ENCODE peak calls at places on chromosomes 16 and 17, in five cellular contexts. H, R, X, G and A are unnamed samples. For H3K4me1, the result is how much of the 10 kb centered on the place peaks cover.

GRCh38 chr17:3627768-3628167 is 8.3 kb downstream of the SHPK start:
- DNase-seq in H (no peak), R (no peak), X (no peak), G (no peak), A (no peak)

GRCh38 chr17:42754782-42755181 is 6.2 kb upstream of the RAMP2 start:
- DNase-seq in H (no peak), R (peak), X (peak), G (peak), A (peak)

GRCh38 chr16:70512456-70512855 is 10.9 kb downstream of the COG4 start:
- DNase-seq in H (no peak), R (peak), X (no peak), G (peak), A (peak)

GRCh38 chr16:4089251-4089810 is 26.9 kb downstream of the ADCY9 start:
- DNase-seq in H (no peak), R (no peak), X (no peak), G (no peak), A (no peak)

GRCh38 chr17:3647769-3648540 is 11.4 kb downstream of the CTNS start:
- DNase-seq in H (no peak), R (peak), X (no peak), G (peak), A (peak)

GRCh38 chr17:20158580-20158979 is 149.4 kb downstream of the SPECC1 start:
- DNase-seq in H (no peak), R (no peak), X (no peak), G (no peak), A (no peak)

GRCh38 chr17:8124350-8125195 is 667 bp upstream of the HES7 start:
- DNase-seq in H (no peak), R (no peak), X (no peak), G (peak), A (no peak)

GRCh38 chr17:83194761-83195329 is 115.4 kb downstream of the METRNL start:
- DNase-seq in H (no peak), R (no peak), X (peak), G (peak), A (peak)

GRCh38 chr17:4785311-4786110 is 653 bp downstream of the VMO1 start:
- DNase-seq in H (no peak), R (no peak), X (no peak), G (peak), A (no peak)

GRCh38 chr17:40325156-40326013 is 16.4 kb downstream of the RARA start:
- DNase-seq in H (no peak), R (no peak), X (no peak), G (peak), A (peak)

GRCh38 chr16:85991425-85991824 is 92.5 kb downstream of the IRF8 start:
- DNase-seq in H (no peak), R (no peak), X (no peak), G (no peak), A (no peak)
- H3K4me1 ChIP-seq in H (under half), R (under half), X (under half), G (under half), A (under half)

DNA sequence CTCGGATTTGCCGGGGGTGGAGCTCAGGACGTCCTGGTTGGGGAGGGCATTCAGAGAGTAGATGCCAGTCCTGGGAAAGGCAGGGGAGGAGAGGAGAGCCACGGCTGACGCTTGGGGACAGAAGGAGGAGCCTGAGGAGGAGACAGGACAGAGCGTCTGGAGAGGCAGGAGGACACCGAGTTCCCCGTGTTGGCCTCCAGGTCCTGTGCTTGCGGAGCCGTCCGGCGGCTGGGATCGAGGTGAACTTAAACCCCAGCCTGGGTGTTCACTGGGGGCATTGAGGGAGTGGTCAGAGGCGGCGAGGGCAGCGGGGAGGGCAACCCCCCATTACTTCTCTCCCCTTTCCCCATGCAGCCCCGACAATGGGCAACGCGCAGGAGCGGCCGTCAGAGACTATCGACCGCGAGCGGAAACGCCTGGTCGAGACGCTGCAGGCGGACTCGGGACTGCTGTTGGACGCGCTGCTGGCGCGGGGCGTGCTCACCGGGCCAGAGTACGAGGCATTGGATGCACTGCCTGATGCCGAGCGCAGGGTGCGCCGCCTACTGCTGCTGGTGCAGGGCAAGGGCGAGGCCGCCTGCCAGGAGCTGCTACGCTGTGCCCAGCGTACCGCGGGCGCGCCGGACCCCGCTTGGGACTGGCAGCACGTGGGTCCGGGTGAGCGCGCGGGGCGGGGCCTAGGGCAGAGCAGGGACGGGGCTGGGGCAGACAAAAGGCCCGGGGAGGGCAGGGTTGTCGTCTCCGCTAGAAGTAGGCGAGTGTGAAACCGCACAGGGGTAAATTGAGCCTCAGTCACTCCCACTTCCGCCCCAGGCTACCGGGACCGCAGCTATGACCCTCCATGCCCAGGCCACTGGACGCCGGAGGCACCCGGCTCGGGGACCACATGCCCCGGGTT is 3.7 kb downstream of the NOL3 start:
- DNase-seq in H (peak), R (peak), X (peak), G (peak), A (peak)
- H3K4me1 ChIP-seq in H (half or more), R (half or more), X (half or more), G (half or more), A (under half)

DNA sequence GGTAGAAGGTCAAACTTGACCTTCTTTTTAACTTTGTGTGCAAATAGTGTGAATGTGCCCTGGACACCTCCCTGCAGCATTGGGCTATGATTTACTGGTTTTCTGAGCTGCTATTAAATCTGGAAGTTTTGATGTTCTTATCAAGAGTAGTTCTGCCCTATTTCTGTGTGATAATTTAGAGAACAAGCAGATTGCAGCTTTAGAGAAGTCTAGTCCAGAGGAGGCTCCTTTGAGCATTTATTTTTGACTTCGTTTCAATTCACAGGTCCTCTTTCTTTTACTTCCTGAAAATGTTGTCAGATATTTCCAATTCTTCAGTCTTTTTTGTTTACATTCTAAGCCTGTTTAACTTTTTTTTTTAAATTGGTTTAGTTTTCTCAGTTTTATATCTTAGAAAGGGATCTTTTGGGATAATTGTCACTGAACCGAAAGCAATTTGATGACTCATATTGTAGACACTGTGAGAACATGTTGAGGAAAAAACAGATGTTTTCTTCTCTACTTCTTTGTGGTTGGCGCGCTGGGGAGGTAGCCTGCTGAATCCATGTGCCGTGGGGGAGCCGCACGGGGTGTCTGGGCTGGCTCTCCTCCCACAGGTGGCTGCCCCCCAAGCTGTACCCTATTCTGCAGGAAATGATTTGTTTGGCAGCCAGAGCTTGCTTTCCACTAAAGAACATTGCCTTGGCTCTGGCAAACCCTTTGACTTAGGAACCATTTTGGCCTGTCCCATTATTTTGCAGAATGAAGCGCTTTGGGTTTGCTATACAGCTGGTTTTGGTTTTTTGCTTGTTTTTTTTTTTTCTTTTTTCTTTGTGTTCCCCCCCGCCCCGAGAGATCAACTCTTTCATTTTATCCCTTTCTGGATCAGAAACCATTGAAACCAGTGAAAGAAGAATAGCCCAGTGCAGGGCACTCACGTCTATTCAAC is 53.4 kb downstream of the MFSD11 start:
- DNase-seq in H (no peak), R (peak), X (no peak), G (no peak), A (no peak)
- H3K4me1 ChIP-seq in H (under half), R (under half), X (under half), G (under half), A (under half)

GRCh38 chr17:77153487-77153886 is 12.7 kb downstream of the SEC14L1 start:
- DNase-seq in H (no peak), R (no peak), X (no peak), G (peak), A (no peak)
- H3K4me1 ChIP-seq in H (under half), R (under half), X (under half), G (half or more), A (under half)

GRCh38 chr17:27634781-27635180 is 3.8 kb downstream of the LGALS9 start:
- DNase-seq in H (no peak), R (no peak), X (no peak), G (no peak), A (no peak)
- H3K4me1 ChIP-seq in H (under half), R (under half), X (under half), G (under half), A (half or more)

GRCh38 chr17:66365903-66366302 is 63.5 kb downstream of the PRKCA start:
- DNase-seq in H (no peak), R (no peak), X (no peak), G (no peak), A (no peak)
- H3K4me1 ChIP-seq in H (under half), R (under half), X (under half), G (under half), A (under half)